ENCODE peak calls at places on chromosomes 12 and 14, in six cellular contexts. T is testis, U is breast epithelium, Q is endothelial cell of umbilical vein, D is Peyer's patch, B is K562. A is an unnamed sample.

GRCh38 chr12:101697930-101698781 is 716 bp downstream of the CHPT1 start:
- DNase-seq in T (peak; percentile 47), U (peak; percentile 23), Q (peak; percentile 46), D (peak; percentile 47), B (peak; percentile 49), A (peak; percentile 49)

GRCh38 chr14:77489051-77489450 is 9.6 kb downstream of the ISM2 start:
- DNase-seq in T (no peak), U (no peak), Q (no peak), D (no peak), B (no peak), A (no peak)

GRCh38 chr12:46944771-46945170 is 119.0 kb upstream of the SLC38A4 start:
- DNase-seq in T (no peak), U (no peak), Q (no peak), D (no peak), B (no peak), A (no peak)

GRCh38 chr12:62331306-62331705 is 71.1 kb downstream of the USP15 start:
- DNase-seq in T (no peak), U (no peak), Q (no peak), D (no peak), B (no peak), A (no peak)

GRCh38 chr12:62802981-62803380 is 132.0 kb downstream of the PPM1H start:
- DNase-seq in T (no peak), U (no peak), Q (no peak), D (no peak), B (no peak), A (no peak)

GRCh38 chr12:116263844-116264243 is 13.6 kb downstream of the MED13L start:
- DNase-seq in T (no peak), U (no peak), Q (no peak), D (no peak), B (no peak), A (no peak)

GRCh38 chr12:132522586-132523380 is 32.8 kb downstream of the FBRSL1 start:
- DNase-seq in T (no peak), U (no peak), Q (no peak), D (no peak), B (no peak), A (no peak)

GRCh38 chr14:71103662-71104484 is 196.6 kb downstream of the PCNX1 start:
- DNase-seq in T (no peak), U (no peak), Q (peak; percentile 68), D (no peak), B (peak; percentile 32), A (no peak)

GRCh38 chr12:90987520-90987919 is 17.3 kb downstream of the EPYC start:
- DNase-seq in T (no peak), U (no peak), Q (no peak), D (no peak), B (no peak), A (no peak)

GRCh38 chr12:109720152-109720855 is 6.7 kb downstream of the FAM222A start:
- DNase-seq in T (peak; percentile 58), U (no peak), Q (no peak), D (no peak), B (no peak), A (peak; percentile 39)

GRCh38 chr12:49776413-49776812 is 35.1 kb downstream of the TMBIM6 start:
- DNase-seq in T (peak; percentile 68), U (peak; percentile 32), Q (peak; percentile 68), D (peak; percentile 38), B (peak; percentile 75), A (peak; percentile 66)

GRCh38 chr12:32533971-32534590 is 134.7 kb downstream of the FGD4 start:
- DNase-seq in T (peak; percentile 82), U (peak; percentile 50), Q (peak; percentile 89), D (peak; percentile 65), B (no peak), A (peak; percentile 79)

GRCh38 chr12:4140607-4141301 is 132.8 kb upstream of the CCND2 start:
- DNase-seq in T (no peak), U (no peak), Q (no peak), D (no peak), B (no peak), A (no peak)

GRCh38 chr12:116166306-116166705 is 111.2 kb downstream of the MED13L start:
- DNase-seq in T (no peak), U (no peak), Q (no peak), D (no peak), B (no peak), A (peak; percentile 36)

GRCh38 chr14:61420326-61420725 is 98.9 kb downstream of the PRKCH start:
- DNase-seq in T (no peak), U (no peak), Q (peak; percentile 43), D (no peak), B (no peak), A (no peak)

DNA sequence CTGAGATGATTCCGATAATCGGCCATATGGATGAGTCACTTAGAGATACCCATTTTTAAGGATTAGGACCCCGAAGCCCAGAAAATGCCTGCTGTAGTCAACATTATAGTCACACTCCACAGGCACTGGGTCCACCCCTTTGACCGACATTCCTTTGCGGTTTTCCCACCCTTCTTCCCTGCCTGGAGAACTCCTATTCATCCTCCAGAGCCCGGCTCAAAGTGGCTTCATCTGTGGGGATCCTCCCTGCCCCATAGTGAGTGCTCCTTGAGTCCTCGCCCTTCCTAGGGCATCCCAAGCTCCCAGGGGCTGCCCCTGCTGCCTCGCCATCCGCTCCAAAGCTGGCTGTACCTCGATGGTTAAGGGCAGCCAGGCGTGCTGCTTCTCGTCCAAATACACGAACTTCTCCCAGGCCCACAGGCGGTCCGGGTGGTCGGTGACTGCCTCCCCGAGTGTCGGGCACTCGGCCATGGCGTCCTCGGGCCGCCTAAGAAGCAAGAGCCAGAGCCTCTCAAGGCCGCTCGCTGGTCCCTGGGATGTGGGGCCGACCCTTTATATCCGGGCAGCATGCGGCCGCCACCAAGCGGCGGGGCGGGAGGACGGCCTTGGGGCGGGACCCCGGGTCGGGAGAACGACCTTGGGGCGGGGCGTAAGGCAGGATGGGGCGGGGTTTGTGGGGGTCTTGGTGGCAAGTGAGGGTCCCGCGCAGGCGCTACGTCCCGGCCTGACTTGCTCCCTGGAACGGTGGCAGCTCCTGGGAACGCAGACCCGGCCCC is at the start of gene TCL1A:
- DNase-seq in T (peak; percentile 58), U (no peak), Q (no peak), D (peak; percentile 57), B (peak; percentile 39), A (no peak)
- TF ChIP-seq POLR2A in T (no peak), U (no peak), Q (no peak), D (no peak), B (no peak), A (no peak)

DNA sequence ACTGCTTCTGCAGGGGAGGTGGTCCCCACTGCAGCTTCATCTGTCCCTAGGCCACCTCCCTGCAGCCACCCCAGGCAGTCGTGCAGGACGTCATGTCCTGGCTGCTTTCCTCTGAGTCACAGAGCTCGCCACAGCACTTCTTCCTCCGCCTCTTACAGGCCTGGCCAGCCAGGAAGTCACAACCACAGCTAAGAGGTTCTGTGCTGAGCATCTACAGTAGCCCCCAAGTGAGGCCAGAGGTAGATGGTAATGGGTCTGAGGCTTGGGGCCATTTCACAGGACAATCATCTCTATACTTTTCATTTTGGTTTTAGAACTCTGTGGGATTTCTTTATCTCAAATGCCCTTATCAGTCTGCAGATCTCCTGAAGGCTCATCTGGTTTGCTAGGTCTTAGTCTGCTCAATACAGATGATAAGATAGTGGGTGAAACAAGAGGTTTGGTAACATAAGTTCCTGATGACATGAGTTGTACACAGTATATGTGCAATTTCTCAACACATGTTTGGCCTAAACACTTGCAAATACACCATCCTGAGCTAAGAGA is 106.4 kb downstream of the ARF6 start:
- DNase-seq in T (peak; percentile 69), U (peak; percentile 90), Q (peak; percentile 76), D (peak; percentile 89), B (peak; percentile 63), A (peak; percentile 92)
- TF ChIP-seq POLR2A in T (no peak), U (no peak), Q (peak; percentile 41), D (peak; percentile 59), B (no peak), A (peak; percentile 76)

DNA sequence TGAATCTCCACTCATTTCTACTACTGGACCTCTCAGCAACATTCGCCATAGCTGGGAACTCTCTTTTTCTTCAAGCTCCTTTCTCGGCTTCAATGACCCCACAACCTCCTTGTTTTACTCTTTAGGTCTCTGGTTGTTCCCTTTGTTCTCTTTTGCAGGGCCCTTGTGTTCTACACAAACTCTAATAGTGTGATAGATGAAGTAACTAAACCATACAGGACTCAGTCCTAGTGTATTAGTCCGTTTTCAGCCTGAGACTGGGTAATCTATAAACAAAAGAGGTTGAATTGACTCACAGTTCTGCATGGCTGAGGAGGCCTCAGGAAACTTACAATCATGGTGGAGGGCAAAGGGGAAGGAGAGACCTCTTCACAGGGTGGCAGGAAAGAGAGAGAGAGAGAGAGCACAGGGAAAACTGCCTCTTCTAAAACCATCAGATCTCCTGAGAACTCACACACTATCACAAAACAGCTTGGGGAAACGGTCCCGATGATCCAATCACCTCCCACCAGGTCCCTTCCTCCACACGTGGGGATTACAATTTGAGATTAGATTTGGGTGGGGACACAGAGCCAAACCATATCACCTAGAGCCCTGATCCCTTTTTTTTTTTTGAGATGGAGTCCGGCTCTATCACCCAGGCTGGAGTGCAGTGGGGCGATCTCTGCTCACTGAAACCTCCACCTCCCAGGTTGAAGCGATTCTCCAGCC is 32.0 kb upstream of the WNK1 start:
- DNase-seq in T (no peak), U (no peak), Q (no peak), D (no peak), B (no peak), A (no peak)
- TF ChIP-seq POLR2A in T (no peak), U (no peak), Q (no peak), D (no peak), B (no peak), A (no peak)

GRCh38 chr14:99575043-99576023 is 28.7 kb downstream of the CCDC85C start:
- DNase-seq in T (no peak), U (peak; percentile 74), Q (no peak), D (no peak), B (peak; percentile 17), A (no peak)

GRCh38 chr14:99573436-99574098 is 30.4 kb downstream of the CCDC85C start:
- DNase-seq in T (no peak), U (no peak), Q (no peak), D (no peak), B (no peak), A (no peak)

GRCh38 chr14:99572173-99572999 is 31.6 kb downstream of the CCDC85C start:
- DNase-seq in T (no peak), U (no peak), Q (no peak), D (no peak), B (peak; percentile 84), A (peak; percentile 55)

GRCh38 chr14:99573000-99573330 is 31.0 kb downstream of the CCDC85C start:
- DNase-seq in T (no peak), U (no peak), Q (no peak), D (no peak), B (no peak), A (no peak)

GRCh38 chr14:99574099-99574880 is 29.7 kb downstream of the CCDC85C start:
- DNase-seq in T (peak; percentile 80), U (no peak), Q (no peak), D (no peak), B (no peak), A (no peak)
- TF ChIP-seq POLR2A in T (no peak), U (no peak), Q (no peak), D (no peak), B (no peak), A (no peak)

DNA sequence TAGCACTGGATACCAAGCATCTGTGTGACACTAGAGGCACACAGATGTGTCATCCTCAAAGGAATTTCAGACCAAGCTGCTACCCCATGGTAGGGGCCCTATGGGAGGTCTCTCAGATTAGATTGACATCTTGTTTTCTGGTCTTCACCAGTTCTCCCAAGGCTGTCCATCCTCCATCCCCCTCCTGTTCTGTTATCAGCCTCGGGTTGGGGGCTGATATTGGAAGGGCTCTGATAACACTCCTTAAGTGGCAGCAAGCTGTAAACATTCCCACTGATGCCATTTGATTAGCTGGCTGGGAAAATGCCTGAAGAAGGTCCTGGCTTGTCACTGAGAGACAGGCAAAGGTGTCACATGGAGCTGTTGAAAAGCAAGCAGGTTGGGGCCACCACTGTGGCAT is 185.9 kb upstream of the RBM19 start:
- DNase-seq in T (no peak), U (no peak), Q (no peak), D (no peak), B (no peak), A (no peak)
- TF ChIP-seq POLR2A in T (no peak), U (no peak), Q (no peak), D (no peak), B (no peak), A (no peak)

A was measured in gastrocnemius medialis.